ENCODE peak calls at places on chromosomes 12 and 14, in ten cellular contexts. G is kidney, A is GM23248, H is endothelial cell of umbilical vein, T is fibroblast of lung, R is IMR-90, I is mesenchymal stem cell, U is GM12878, E is endodermal cell, M is NT2/D1. O is an unnamed sample.

GRCh38 chr12:111444706-111445310 is 39.1 kb downstream of the SH2B3 start:
- DNase-seq in U (peak), I (peak), G (peak), T (peak), A (peak), H (no peak), R (no peak), E (peak), M (no peak), O (no peak)

GRCh38 chr14:103856105-103856504 is 8.7 kb upstream of the PPP1R13B start:
- DNase-seq in M (no peak), G (peak), R (no peak), U (no peak), E (peak), A (no peak), I (no peak), H (no peak), T (no peak), O (no peak)

GRCh38 chr14:34204774-34205173 is 253.9 kb upstream of the EGLN3 start:
- DNase-seq in T (peak), U (no peak), M (no peak), I (no peak), G (no peak), H (no peak), A (peak), E (no peak), R (no peak), O (no peak)

GRCh38 chr14:88496414-88496813 is 58.4 kb downstream of the PTPN21 start:
- DNase-seq in R (no peak), T (no peak), E (no peak), M (no peak), H (no peak), G (no peak), A (no peak), U (no peak), I (no peak), O (no peak)

GRCh38 chr12:29907486-29907885 is 123.7 kb upstream of the TMTC1 start:
- DNase-seq in E (no peak), H (no peak), U (no peak), T (peak), G (no peak), I (peak), R (no peak), A (no peak), M (no peak), O (peak)

GRCh38 chr12:55719371-55719770 is 822 bp upstream of the RDH5 start:
- DNase-seq in A (no peak), U (no peak), T (no peak), M (no peak), E (no peak), I (no peak), H (no peak), G (no peak), R (no peak), O (no peak)

GRCh38 chr12:83102499-83102898 is 415.8 kb downstream of the TMTC2 start:
- DNase-seq in U (no peak), I (peak), M (no peak), H (peak), E (no peak), R (peak), T (peak), A (peak), G (no peak), O (peak)

GRCh38 chr12:32053881-32054624 is 52.6 kb upstream of the BICD1 start:
- DNase-seq in A (peak), G (no peak), I (no peak), U (no peak), T (no peak), M (no peak), R (peak), H (no peak), E (no peak), O (no peak)

GRCh38 chr12:81502912-81503695 is 256.0 kb downstream of the PPFIA2 start:
- DNase-seq in U (no peak), R (peak), A (peak), H (no peak), M (no peak), E (no peak), T (peak), I (peak), G (no peak), O (peak)

GRCh38 chr12:52417742-52418141 is 11.6 kb upstream of the KRT82 start:
- DNase-seq in T (no peak), H (no peak), U (no peak), M (no peak), R (no peak), E (no peak), G (no peak), I (no peak), A (no peak), O (no peak)

GRCh38 chr12:124437121-124437520 is 130.3 kb downstream of the NCOR2 start:
- DNase-seq in T (no peak), A (no peak), I (no peak), U (no peak), M (no peak), H (no peak), E (no peak), R (no peak), G (no peak), O (no peak)

GRCh38 chr12:24853588-24853987 is 95.3 kb downstream of the BCAT1 start:
- DNase-seq in M (no peak), H (peak), E (no peak), I (peak), A (peak), T (peak), U (no peak), R (peak), G (no peak), O (no peak)

GRCh38 chr12:12384601-12385321 is 27.9 kb downstream of the BORCS5 start:
- DNase-seq in G (no peak), E (peak), U (no peak), H (no peak), A (no peak), R (no peak), I (no peak), M (peak), T (peak), O (no peak)

GRCh38 chr12:27549801-27550652 is 26.0 kb downstream of the PPFIBP1 start:
- DNase-seq in R (peak), H (peak), I (peak), U (no peak), T (peak), G (peak), M (peak), A (peak), E (peak), O (peak)

GRCh38 chr14:63204407-63205280 is at the start of gene RHOJ:
- DNase-seq in I (no peak), H (no peak), T (peak), U (no peak), M (no peak), A (peak), G (no peak), R (peak), E (peak), O (no peak)

GRCh38 chr14:76168531-76168930 is 16.8 kb downstream of the GPATCH2L start:
- DNase-seq in U (no peak), I (no peak), T (peak), E (no peak), M (no peak), A (peak), H (no peak), R (peak), G (no peak), O (peak)

GRCh38 chr12:96047621-96048211 is 12.3 kb upstream of the LTA4H start:
- DNase-seq in G (no peak), A (peak), T (peak), U (peak), I (peak), H (peak), M (no peak), E (no peak), R (peak), O (peak)

GRCh38 chr14:104506461-104507253 is 72.9 kb upstream of the C14orf180 start:
- DNase-seq in G (peak), E (peak), M (no peak), R (no peak), I (no peak), T (no peak), A (no peak), U (no peak), H (no peak), O (no peak)

GRCh38 chr12:132170094-132170636 is 25.9 kb downstream of the NOC4L start:
- DNase-seq in U (no peak), H (peak), A (peak), E (no peak), R (peak), I (peak), T (peak), G (peak), M (no peak), O (peak)

GRCh38 chr14:89040080-89040437 is 215.6 kb downstream of the TTC8 start:
- DNase-seq in I (no peak), T (peak), R (no peak), H (no peak), A (no peak), G (no peak), E (no peak), M (no peak), U (no peak), O (no peak)

GRCh38 chr14:65357091-65357490 is 55.4 kb upstream of the FUT8 start:
- DNase-seq in E (no peak), I (no peak), R (no peak), T (peak), U (no peak), G (no peak), A (no peak), M (no peak), H (no peak), O (peak)

GRCh38 chr14:103685276-103686211 is 29.7 kb downstream of the XRCC3 start:
- DNase-seq in T (no peak), E (no peak), H (no peak), R (no peak), G (no peak), A (no peak), M (no peak), U (no peak), I (no peak), O (no peak)

GRCh38 chr12:58529897-58530296 is 390.4 kb downstream of the LRIG3 start:
- DNase-seq in H (no peak), M (no peak), T (peak), U (no peak), R (peak), A (peak), E (no peak), G (no peak), I (peak), O (peak)

GRCh38 chr14:94559638-94560290 is 1.5 kb upstream of the SERPINA4 start:
- DNase-seq in R (no peak), A (no peak), H (no peak), I (no peak), T (no peak), M (no peak), G (no peak), E (no peak), U (no peak), O (no peak)

GRCh38 chr14:59570122-59570521 is 6.5 kb downstream of the CCDC175 start:
- DNase-seq in M (no peak), A (no peak), R (no peak), H (no peak), I (no peak), G (no peak), E (no peak), T (no peak), U (no peak), O (peak)

GRCh38 chr14:88463318-88463717 is 77.9 kb downstream of the SPATA7 start:
- DNase-seq in T (no peak), I (no peak), E (peak), U (no peak), H (peak), M (no peak), R (no peak), G (no peak), A (peak), O (peak)

GRCh38 chr14:35814371-35815005 is 5.4 kb upstream of the RALGAPA1 start:
- DNase-seq in E (peak), U (no peak), H (peak), G (no peak), M (no peak), A (peak), T (peak), I (peak), R (peak), O (peak)

GRCh38 chr12:130121246-130122005 is 40.8 kb upstream of the FZD10 start:
- DNase-seq in H (no peak), E (no peak), M (no peak), T (no peak), G (no peak), A (peak), I (no peak), U (no peak), R (no peak), O (no peak)

GRCh38 chr14:96852823-96853422 is 55.7 kb downstream of the VRK1 start:
- DNase-seq in I (peak), E (no peak), M (no peak), A (peak), R (peak), U (peak), G (no peak), T (peak), H (peak), O (peak)

GRCh38 chr12:53564276-53564675 is 57.0 kb upstream of the NPFF start:
- DNase-seq in T (no peak), A (no peak), H (no peak), E (no peak), G (no peak), R (no peak), I (no peak), U (no peak), M (no peak), O (no peak)

GRCh38 chr14:94469261-94469660 is 6.7 kb downstream of the SERPINA9 start:
- DNase-seq in A (no peak), I (no peak), M (no peak), T (no peak), E (no peak), U (no peak), H (no peak), G (no peak), R (no peak), O (no peak)

GRCh38 chr14:103185051-103186027 is 62.1 kb downstream of the TNFAIP2 start:
- DNase-seq in H (peak), M (no peak), E (no peak), T (no peak), A (peak), I (peak), G (no peak), U (no peak), R (peak), O (peak)

GRCh38 chr12:94100990-94101901 is 47.1 kb upstream of the PLXNC1 start:
- DNase-seq in M (peak), G (peak), U (no peak), E (peak), T (peak), R (peak), H (peak), A (peak), I (peak), O (peak)

GRCh38 chr12:39743655-39744054 is 124.1 kb upstream of the ABCD2 start:
- DNase-seq in T (no peak), H (no peak), I (no peak), A (no peak), E (no peak), R (no peak), U (no peak), M (no peak), G (no peak), O (no peak)

GRCh38 chr12:62260733-62261683 is 804 bp downstream of the USP15 start:
- DNase-seq in I (peak), E (no peak), H (peak), U (peak), M (no peak), R (peak), A (peak), T (peak), G (no peak), O (peak)

GRCh38 chr12:53427905-53428594 is 4.4 kb downstream of the AMHR2 start:
- DNase-seq in G (peak), H (no peak), E (no peak), R (peak), U (no peak), T (peak), I (peak), M (no peak), A (peak), O (peak)

GRCh38 chr12:56165369-56165768 is 7.2 kb downstream of the MYL6 start:
- DNase-seq in T (no peak), M (no peak), I (no peak), R (no peak), A (peak), U (no peak), E (peak), H (no peak), G (no peak), O (no peak)

GRCh38 chr14:79395061-79395460 is 816.2 kb downstream of the DIO2 start:
- DNase-seq in A (peak), U (no peak), H (no peak), G (no peak), T (peak), M (no peak), R (peak), E (no peak), I (peak), O (no peak)

GRCh38 chr12:110639336-110640178 is 25.6 kb downstream of the TCTN1 start:
- DNase-seq in I (peak), E (no peak), A (peak), U (no peak), G (no peak), T (peak), M (no peak), R (peak), H (peak), O (peak)

GRCh38 chr12:54388214-54389138 is 3.9 kb upstream of the ZNF385A start:
- DNase-seq in A (no peak), G (no peak), T (no peak), H (no peak), I (no peak), M (no peak), U (no peak), R (no peak), E (no peak), O (no peak)

GRCh38 chr12:68240079-68240478 is 13.3 kb downstream of the IL22 start:
- DNase-seq in U (no peak), M (no peak), G (no peak), I (peak), T (peak), R (peak), E (no peak), A (peak), H (peak), O (peak)
- H3K9ac ChIP-seq in U (no peak), M (no peak), G (no peak), I (peak), T (no peak), R (no peak), E (no peak), A (peak), H (no peak), O (peak)

GRCh38 chr12:50562485-50563433 is 58.0 kb downstream of the DIP2B start:
- DNase-seq in A (no peak), I (no peak), U (no peak), T (no peak), G (no peak), E (no peak), R (no peak), M (no peak), H (no peak), O (no peak)
- H3K9ac ChIP-seq in A (no peak), I (no peak), U (no peak), T (no peak), G (no peak), E (no peak), R (no peak), M (no peak), H (no peak), O (no peak)

DNA sequence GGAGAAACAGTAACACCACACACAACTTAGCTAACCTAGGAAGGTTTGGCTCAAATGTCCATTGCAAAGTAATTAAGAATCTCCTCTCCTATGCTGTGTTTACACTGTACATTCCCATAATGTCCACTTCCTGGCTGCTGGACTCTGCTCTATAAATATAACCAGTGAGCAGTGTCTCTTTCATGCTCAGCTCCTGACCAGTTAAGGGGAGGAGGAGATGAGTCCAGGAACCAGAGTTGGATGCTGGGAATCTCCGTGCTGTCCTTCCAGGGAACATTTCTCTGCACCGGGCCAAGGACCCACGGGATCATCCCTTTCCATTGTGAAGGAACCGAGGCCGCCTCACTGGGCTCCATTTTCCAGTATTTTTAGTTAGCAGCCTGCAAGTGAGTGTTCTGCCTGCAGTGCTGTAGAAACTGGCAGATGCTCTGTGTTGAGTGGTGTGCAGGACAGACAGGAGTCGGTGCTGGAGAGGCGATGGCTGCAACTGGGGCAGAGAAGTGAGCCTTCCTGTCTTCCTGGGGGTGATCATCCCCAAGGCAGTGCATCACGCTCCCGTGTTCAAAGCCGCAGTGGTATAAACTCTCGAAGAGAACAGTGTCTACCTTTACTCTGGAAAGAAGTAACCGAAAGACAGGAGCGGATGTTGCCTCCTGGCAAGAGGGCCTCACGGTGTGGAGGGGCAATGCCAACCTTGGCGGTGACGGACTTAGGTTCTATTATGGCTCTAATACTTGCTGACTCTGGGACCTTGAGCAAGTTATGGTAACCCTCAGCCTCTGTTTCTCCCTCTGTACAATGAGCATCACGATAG is 195.5 kb downstream of the CACNA1C start:
- DNase-seq in M (no peak), I (peak), T (peak), A (peak), U (no peak), G (no peak), R (peak), H (no peak), E (no peak), O (no peak)
- H3K9ac ChIP-seq in M (no peak), I (peak), T (no peak), A (no peak), U (no peak), G (no peak), R (peak), H (no peak), E (no peak), O (no peak)

GRCh38 chr14:74647834-74648361 is 35.9 kb upstream of the LTBP2 start:
- DNase-seq in H (peak), M (no peak), A (peak), U (no peak), T (no peak), G (no peak), I (no peak), E (peak), R (no peak), O (no peak)
- H3K9ac ChIP-seq in H (no peak), M (no peak), A (no peak), U (no peak), T (no peak), G (no peak), I (no peak), E (no peak), R (no peak), O (no peak)

DNA sequence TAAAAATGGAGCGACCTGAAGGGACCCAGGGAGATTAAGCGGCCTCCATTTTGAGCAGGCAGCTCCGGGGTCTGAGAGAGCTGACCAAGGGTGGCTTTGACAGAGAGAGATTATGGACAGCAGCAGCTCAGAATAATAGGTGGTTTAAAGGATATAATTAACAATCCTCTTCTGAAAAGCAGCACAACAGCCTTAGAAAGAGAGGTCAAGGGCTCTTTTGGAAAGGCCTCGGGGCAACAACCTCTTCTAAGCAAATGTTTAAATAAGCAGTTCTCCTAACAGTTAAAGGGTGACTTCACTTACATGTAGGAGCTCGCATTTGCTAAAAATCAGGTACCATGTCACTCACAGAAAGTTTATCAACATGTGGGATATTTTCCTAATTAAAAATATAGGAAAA is 87.2 kb upstream of the FRMD6 start:
- DNase-seq in M (no peak), E (no peak), H (no peak), R (no peak), I (no peak), T (no peak), U (no peak), G (no peak), A (no peak), O (peak)
- H3K9ac ChIP-seq in M (no peak), E (no peak), H (no peak), R (no peak), I (no peak), T (no peak), U (no peak), G (no peak), A (no peak), O (peak)

GRCh38 chr12:123139926-123140674 is 10.8 kb downstream of the PITPNM2 start:
- DNase-seq in U (no peak), H (peak), T (peak), E (peak), M (no peak), R (peak), I (peak), G (peak), A (peak), O (peak)
- H3K9ac ChIP-seq in U (no peak), H (no peak), T (no peak), E (no peak), M (peak), R (peak), I (peak), G (peak), A (no peak), O (no peak)

O was measured in PC-3.